ENCODE peak calls at places on chromosomes 2 and 18, in four cellular contexts. E is tibial artery; H is stromal cell of bone marrow; W is CD8-positive, alpha-beta memory T cell. V is an unnamed sample.

GRCh38 chr2:1986598-1986997 is 242.3 kb upstream of the PXDN start:
- DNase-seq in W (no peak), H (no peak), E (no peak), V (no peak)

GRCh38 chr2:237691908-237692600 is 64.7 kb downstream of the LRRFIP1 start:
- DNase-seq in E (peak), W (peak), H (peak), V (peak)

GRCh38 chr18:28124239-28125029 is 52.5 kb downstream of the CDH2 start:
- DNase-seq in H (no peak), E (no peak), W (no peak), V (no peak)

GRCh38 chr2:76953733-76954347 is 568.3 kb downstream of the LRRTM4 start:
- DNase-seq in E (no peak), W (no peak), H (peak), V (peak)

GRCh38 chr18:75043478-75043877 is 165.5 kb downstream of the PTGR3 start:
- DNase-seq in W (no peak), E (no peak), H (no peak), V (no peak)

GRCh38 chr2:20421988-20422678 is 24.7 kb upstream of the RHOB start:
- DNase-seq in E (peak), W (no peak), H (peak), V (no peak)

GRCh38 chr2:156436477-156437085 is 402 bp downstream of the GPD2 start:
- DNase-seq in H (no peak), W (no peak), E (no peak), V (peak)

GRCh38 chr2:28134262-28134812 is 243.8 kb downstream of the BABAM2 start:
- DNase-seq in E (no peak), H (no peak), W (no peak), V (peak)

GRCh38 chr2:160292225-160292624 is 92.2 kb upstream of the ITGB6 start:
- DNase-seq in H (no peak), W (no peak), E (no peak), V (no peak)

GRCh38 chr2:24456610-24457556 is 34.2 kb upstream of the NCOA1 start:
- DNase-seq in W (no peak), H (peak), E (peak), V (peak)

GRCh38 chr2:238743243-238744068 is 104.4 kb upstream of the TWIST2 start:
- DNase-seq in W (no peak), E (no peak), H (no peak), V (no peak)

GRCh38 chr2:209556354-209556961 is 132.6 kb downstream of the MAP2 start:
- DNase-seq in W (no peak), E (no peak), H (peak), V (peak)

GRCh38 chr2:203983064-203983715 is 46.6 kb downstream of the ICOS start:
- DNase-seq in H (no peak), W (no peak), E (no peak), V (no peak)

GRCh38 chr2:230643576-230644291 is 68.9 kb upstream of the CAB39 start:
- DNase-seq in H (no peak), E (peak), W (no peak), V (peak)

GRCh38 chr2:127090281-127091128 is 16.4 kb downstream of the BIN1 start:
- DNase-seq in H (no peak), W (no peak), E (no peak), V (no peak)

GRCh38 chr2:120935339-120936313 is 200.0 kb downstream of the GLI2 start:
- DNase-seq in E (no peak), W (no peak), H (no peak), V (no peak)

GRCh38 chr18:22816266-22817176 is 116.6 kb upstream of the RBBP8 start:
- DNase-seq in E (no peak), H (no peak), W (no peak), V (no peak)

GRCh38 chr18:67694787-67695186 is 178.3 kb upstream of the DSEL start:
- DNase-seq in E (no peak), H (no peak), W (no peak), V (no peak)

GRCh38 chr2:73685770-73686438 is 43.7 kb upstream of the NAT8 start:
- DNase-seq in E (no peak), H (peak), W (no peak), V (no peak)

GRCh38 chr18:8515142-8515865 is 93.9 kb upstream of the RAB12 start:
- DNase-seq in H (no peak), E (peak), W (no peak), V (no peak)

GRCh38 chr2:49621014-49621413 is 466.7 kb upstream of the FSHR start:
- DNase-seq in W (no peak), E (no peak), H (no peak), V (no peak)

GRCh38 chr2:66445781-66446177 is 10.9 kb downstream of the MEIS1 start:
- DNase-seq in E (no peak), W (no peak), H (no peak), V (no peak)

GRCh38 chr18:51290864-51291263 is 93.4 kb upstream of the MEX3C start:
- DNase-seq in E (no peak), H (no peak), W (no peak), V (peak)

GRCh38 chr18:44725300-44726096 is 44.8 kb downstream of the SETBP1 start:
- DNase-seq in W (peak), E (no peak), H (peak), V (peak)

GRCh38 chr2:23658466-23658942 is 268.4 kb downstream of the ATAD2B start:
- DNase-seq in H (no peak), E (no peak), W (no peak), V (peak)

GRCh38 chr18:3486514-3486913 is 36.5 kb downstream of the TGIF1 start:
- DNase-seq in E (no peak), W (no peak), H (no peak), V (no peak)

GRCh38 chr18:36078751-36079529 is 11.6 kb upstream of the RPRD1A start:
- DNase-seq in H (peak), E (no peak), W (no peak), V (no peak)

GRCh38 chr2:119425620-119426395 is 5.8 kb upstream of the TMEM37 start:
- DNase-seq in E (peak), W (no peak), H (no peak), V (no peak)

GRCh38 chr18:3579701-3580100 is 129.7 kb downstream of the TGIF1 start:
- DNase-seq in W (no peak), H (peak), E (no peak), V (no peak)

GRCh38 chr2:157849591-157849990 is 26.5 kb downstream of the ACVR1 start:
- DNase-seq in W (no peak), E (no peak), H (no peak), V (no peak)

GRCh38 chr2:241308267-241308666 is 7.2 kb downstream of the HDLBP start:
- DNase-seq in H (no peak), E (no peak), W (no peak), V (no peak)

GRCh38 chr2:158556124-158556523 is 99.4 kb downstream of the PKP4 start:
- DNase-seq in H (no peak), W (no peak), E (no peak), V (no peak)

GRCh38 chr18:79611040-79611681 is 68.4 kb upstream of the CTDP1 start:
- DNase-seq in W (no peak), E (peak), H (peak), V (no peak)

GRCh38 chr2:69601179-69601612 is 42.3 kb downstream of the AAK1 start:
- DNase-seq in H (peak), W (no peak), E (no peak), V (no peak)

GRCh38 chr2:215486973-215487372 is 51.1 kb upstream of the FN1 start:
- DNase-seq in W (no peak), E (no peak), H (no peak), V (peak)

GRCh38 chr2:163659224-163659623 is 76.6 kb downstream of the FIGN start:
- DNase-seq in E (no peak), H (no peak), W (no peak), V (no peak)

GRCh38 chr2:161178756-161179155 is 18.5 kb downstream of the TANK start:
- DNase-seq in W (no peak), E (no peak), H (no peak), V (no peak)

GRCh38 chr2:3475771-3476170 is 43.6 kb downstream of the ADI1 start:
- DNase-seq in H (no peak), E (no peak), W (no peak), V (no peak)